ENCODE peak calls at places on chromosomes 3 and 15, in seven cellular contexts. Q, E, F, M, P, L and V are unnamed samples.

GRCh38 chr3:64650096-64650622 is 37.6 kb downstream of the ADAMTS9 start:
- ATAC-seq in Q (no peak), E (no peak), F (no peak), P (no peak), M (no peak), L (no peak), V (no peak)

GRCh38 chr15:47609693-47610092 is 107.6 kb upstream of the SEMA6D start:
- ATAC-seq in P (no peak), F (no peak), Q (no peak), M (no peak), L (no peak), E (no peak), V (no peak)

GRCh38 chr3:4220050-4220449 is 83.1 kb upstream of the SETMAR start:
- ATAC-seq in P (no peak), L (no peak), M (no peak), E (no peak), F (no peak), Q (no peak), V (no peak)

GRCh38 chr3:149579838-149580542 is 77.8 kb downstream of the WWTR1 start:
- ATAC-seq in P (peak; percentile 80), L (no peak), F (peak; percentile 79), M (no peak), Q (peak; percentile 85), E (no peak), V (peak; percentile 85)

GRCh38 chr3:172100482-172100881 is 61.1 kb downstream of the FNDC3B start:
- ATAC-seq in M (no peak), E (no peak), L (no peak), F (no peak), Q (no peak), P (no peak), V (no peak)

GRCh38 chr3:23659274-23659673 is 146.5 kb upstream of the UBE2E1 start:
- ATAC-seq in L (peak; percentile 88), F (no peak), E (no peak), M (no peak), P (no peak), Q (no peak), V (no peak)

GRCh38 chr15:78461171-78461881 is 23.3 kb downstream of the IREB2 start:
- ATAC-seq in E (peak; percentile 99), P (peak; percentile 40), Q (peak; percentile 57), M (no peak), L (no peak), F (no peak), V (no peak)

GRCh38 chr3:151156618-151157216 is 46.3 kb downstream of the GPR171 start:
- ATAC-seq in P (peak; percentile 84), Q (peak; percentile 92), M (no peak), F (peak; percentile 77), E (peak; percentile 78), L (peak; percentile 91), V (peak; percentile 71)

GRCh38 chr3:170642882-170643601 is 57.2 kb upstream of the SLC7A14 start:
- ATAC-seq in L (no peak), E (no peak), M (peak; percentile 92), F (no peak), P (no peak), Q (no peak), V (no peak)

GRCh38 chr3:71099997-71100719 is 483.4 kb downstream of the FOXP1 start:
- ATAC-seq in F (peak; percentile 62), M (no peak), P (peak; percentile 74), E (peak; percentile 35), L (peak; percentile 85), Q (peak; percentile 57), V (peak; percentile 56)

GRCh38 chr15:52360229-52361203 is 64.9 kb upstream of the MYO5C start:
- ATAC-seq in F (no peak), L (no peak), Q (no peak), E (no peak), P (no peak), M (no peak), V (no peak)

GRCh38 chr15:66251790-66252355 is 1.7 kb downstream of the MEGF11 start:
- ATAC-seq in F (no peak), P (no peak), M (no peak), L (peak; percentile 21), E (peak; percentile 24), Q (no peak), V (no peak)

GRCh38 chr15:50123861-50124556 is 5.0 kb upstream of the ATP8B4 start:
- ATAC-seq in Q (peak; percentile 59), M (no peak), L (no peak), P (peak; percentile 26), F (peak; percentile 58), E (no peak), V (peak; percentile 68)

GRCh38 chr15:58546635-58547627 is 115.1 kb downstream of the LIPC start:
- ATAC-seq in Q (no peak), L (no peak), P (no peak), F (no peak), M (peak; percentile 96), E (no peak), V (no peak)

GRCh38 chr3:174874258-174874657 is 15.1 kb downstream of the NAALADL2 start:
- ATAC-seq in L (no peak), P (no peak), E (no peak), F (no peak), M (no peak), Q (no peak), V (no peak)

GRCh38 chr3:133620066-133620784 is 41.5 kb downstream of the TOPBP1 start:
- ATAC-seq in Q (no peak), L (peak; percentile 100), E (no peak), F (peak; percentile 57), M (no peak), P (no peak), V (peak; percentile 23)

GRCh38 chr3:39971450-39972081 is 162.2 kb downstream of the MYRIP start:
- ATAC-seq in M (no peak), E (no peak), P (no peak), L (no peak), F (no peak), Q (no peak), V (no peak)

GRCh38 chr3:124584552-124585391 is 145.5 kb upstream of the UMPS start:
- ATAC-seq in E (peak; percentile 79), L (peak; percentile 66), F (peak; percentile 61), Q (peak; percentile 53), P (peak; percentile 45), M (peak; percentile 89), V (peak; percentile 59)

GRCh38 chr15:36959746-36960145 is 140.6 kb downstream of the MEIS2 start:
- ATAC-seq in Q (no peak), M (no peak), F (no peak), E (no peak), L (no peak), P (no peak), V (no peak)